ENCODE peak calls at places on chromosomes 1 and 21, in ten cellular contexts. Y, A, Z, T, O, D, Q, V, X and B are unnamed samples.

GRCh38 chr1:228100822-228101613 is 2.1 kb downstream of the C1orf35 start:
- DNase-seq in A (no peak), T (no peak), D (no peak), O (no peak), Z (no peak), Y (no peak), V (no peak), X (no peak), Q (no peak), B (no peak)

GRCh38 chr1:166950156-166950555 is 25.2 kb downstream of the ILDR2 start:
- DNase-seq in Z (no peak), D (no peak), O (no peak), A (no peak), Q (no peak), Y (no peak), V (no peak), T (no peak), X (no peak), B (no peak)

GRCh38 chr21:46115441-46116188 is 17.7 kb downstream of the COL6A2 start:
- DNase-seq in T (peak), Z (no peak), O (no peak), D (no peak), A (peak), Y (no peak), Q (no peak), V (no peak), X (no peak), B (no peak)

GRCh38 chr1:71357708-71358107 is 276.9 kb upstream of the ZRANB2 start:
- DNase-seq in T (no peak), X (no peak), Y (no peak), Q (no peak), O (no peak), A (no peak), V (no peak), Z (no peak), D (no peak), B (no peak)

GRCh38 chr1:86429830-86430229 is 5.9 kb downstream of the CLCA2 start:
- DNase-seq in Y (peak), Z (peak), O (no peak), V (peak), Q (peak), X (peak), T (no peak), A (peak), D (peak), B (peak)

GRCh38 chr1:204415351-204415750 is 3.7 kb upstream of the PPP1R15B start:
- DNase-seq in D (no peak), T (no peak), O (no peak), Z (no peak), A (no peak), Q (no peak), V (no peak), X (no peak), Y (no peak), B (no peak)

GRCh38 chr1:208497866-208498541 is 253.8 kb upstream of the PLXNA2 start:
- DNase-seq in X (no peak), V (no peak), D (no peak), Y (no peak), O (no peak), T (no peak), Q (no peak), A (no peak), Z (no peak), B (no peak)

GRCh38 chr1:10724948-10725852 is 71.2 kb downstream of the CASZ1 start:
- DNase-seq in O (no peak), D (peak), X (peak), Z (no peak), A (no peak), Q (peak), T (peak), Y (no peak), V (no peak), B (peak)

GRCh38 chr1:107593436-107594209 is 371.4 kb downstream of the VAV3 start:
- DNase-seq in A (no peak), Y (no peak), X (no peak), O (no peak), T (no peak), D (peak), Z (no peak), V (peak), Q (no peak), B (no peak)

GRCh38 chr1:226584164-226584563 is 35.6 kb downstream of the STUM start:
- DNase-seq in V (no peak), X (no peak), D (no peak), O (no peak), T (no peak), Q (no peak), Z (no peak), A (no peak), Y (no peak), B (no peak)

GRCh38 chr1:83839566-83840173 is 159.3 kb downstream of the TTLL7 start:
- DNase-seq in A (no peak), O (no peak), D (peak), Z (no peak), V (no peak), T (no peak), X (peak), Q (no peak), Y (no peak), B (peak)

GRCh38 chr1:30763654-30764248 is 6.2 kb upstream of the LAPTM5 start:
- DNase-seq in D (peak), X (peak), V (no peak), Q (no peak), Z (no peak), A (peak), Y (peak), T (no peak), O (no peak), B (peak)

GRCh38 chr1:242467556-242468145 is 56.8 kb downstream of the PLD5 start:
- DNase-seq in V (peak), O (peak), Y (peak), Q (no peak), Z (peak), T (peak), D (peak), X (peak), A (peak), B (peak)

GRCh38 chr1:100347009-100347966 is 5.0 kb upstream of the CDC14A start:
- DNase-seq in Z (no peak), Q (no peak), V (no peak), A (no peak), D (peak), Y (peak), T (no peak), O (no peak), X (no peak), B (peak)

GRCh38 chr1:50915621-50916020 is 44.4 kb downstream of the FAF1 start:
- DNase-seq in Z (no peak), A (no peak), Q (no peak), V (no peak), O (no peak), D (no peak), Y (no peak), X (no peak), T (no peak), B (no peak)

GRCh38 chr1:172468296-172468695 is 24.4 kb upstream of the PIGC start:
- DNase-seq in D (no peak), Y (no peak), V (no peak), Z (no peak), O (no peak), A (no peak), Q (no peak), T (no peak), X (no peak), B (no peak)

GRCh38 chr1:150548632-150549495 is at the start of gene ADAMTSL4:
- DNase-seq in O (peak), X (peak), Q (no peak), A (peak), Y (peak), T (peak), Z (no peak), D (peak), V (peak), B (peak)

GRCh38 chr1:68490046-68490651 is 6.7 kb downstream of the DEPDC1 start:
- DNase-seq in T (no peak), A (no peak), Z (peak), Q (no peak), X (no peak), D (no peak), V (no peak), O (no peak), Y (no peak), B (no peak)

GRCh38 chr1:94807742-94808491 is 12.2 kb upstream of the SLC44A3 start:
- DNase-seq in T (peak), A (peak), V (no peak), X (peak), Q (no peak), D (peak), Z (no peak), O (no peak), Y (peak), B (peak)

GRCh38 chr1:1013105-1013921 is at the start of gene ISG15:
- DNase-seq in D (peak), A (peak), Z (no peak), X (peak), O (peak), Q (peak), Y (peak), T (peak), V (peak), B (peak)
- TF ChIP-seq CTCF in D (no peak), A (no peak), Z (no peak), X (no peak), O (no peak), Q (no peak), Y (peak), T (no peak), V (no peak), B (no peak)

DNA sequence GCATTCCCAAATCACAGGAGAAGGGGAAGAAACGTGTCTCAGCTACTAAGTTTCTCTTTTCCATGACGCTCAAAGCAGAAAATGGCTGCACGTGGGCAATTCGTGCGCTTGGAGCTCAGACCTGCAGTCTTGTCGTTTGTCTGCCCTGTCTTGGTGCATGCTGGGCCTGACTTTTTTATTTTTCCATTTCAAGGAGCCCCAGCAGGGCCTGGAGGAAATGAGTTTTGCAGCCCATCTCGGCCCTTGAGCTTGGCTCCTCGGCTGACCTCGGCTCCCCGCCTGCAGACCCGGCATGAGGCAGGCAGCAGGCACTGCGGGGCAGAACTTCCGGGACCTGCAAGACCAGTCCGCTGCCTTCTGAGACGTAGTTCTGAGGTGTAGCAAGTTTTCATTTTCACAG is 25.6 kb downstream of the ERG start:
- DNase-seq in Z (no peak), T (no peak), A (no peak), X (no peak), O (no peak), D (no peak), V (no peak), Y (no peak), Q (no peak), B (no peak)
- H3K4me3 ChIP-seq in Z (no peak), T (no peak), A (no peak), X (no peak), O (no peak), D (no peak), V (no peak), Y (no peak), Q (no peak), B (no peak)

GRCh38 chr1:155052412-155053400 is 1.6 kb downstream of the ADAM15 start:
- DNase-seq in Z (no peak), D (no peak), Q (no peak), O (no peak), X (peak), Y (no peak), T (no peak), A (peak), V (peak), B (no peak)
- TF ChIP-seq CTCF in Z (peak), D (no peak), Q (peak), O (peak), X (peak), Y (peak), T (peak), A (no peak), V (peak), B (no peak)

GRCh38 chr1:156086256-156086662 is 4.0 kb upstream of the MEX3A start:
- DNase-seq in Y (peak), D (peak), O (peak), X (peak), Q (peak), Z (no peak), A (peak), V (no peak), T (no peak), B (peak)

GRCh38 chr1:156080598-156081173 is 1.6 kb downstream of the MEX3A start:
- DNase-seq in X (no peak), D (no peak), T (no peak), Y (no peak), O (no peak), Z (no peak), V (no peak), Q (no peak), A (no peak), B (no peak)

GRCh38 chr1:156082111-156083091 is at the start of gene MEX3A:
- DNase-seq in X (peak), Y (peak), Q (peak), A (peak), Z (no peak), O (peak), T (peak), V (peak), D (peak), B (peak)

GRCh38 chr1:156081174-156082110 is 823 bp downstream of the MEX3A start:
- DNase-seq in O (peak), Z (no peak), X (peak), D (no peak), A (no peak), T (no peak), Q (no peak), Y (no peak), V (no peak), B (no peak)

DNA sequence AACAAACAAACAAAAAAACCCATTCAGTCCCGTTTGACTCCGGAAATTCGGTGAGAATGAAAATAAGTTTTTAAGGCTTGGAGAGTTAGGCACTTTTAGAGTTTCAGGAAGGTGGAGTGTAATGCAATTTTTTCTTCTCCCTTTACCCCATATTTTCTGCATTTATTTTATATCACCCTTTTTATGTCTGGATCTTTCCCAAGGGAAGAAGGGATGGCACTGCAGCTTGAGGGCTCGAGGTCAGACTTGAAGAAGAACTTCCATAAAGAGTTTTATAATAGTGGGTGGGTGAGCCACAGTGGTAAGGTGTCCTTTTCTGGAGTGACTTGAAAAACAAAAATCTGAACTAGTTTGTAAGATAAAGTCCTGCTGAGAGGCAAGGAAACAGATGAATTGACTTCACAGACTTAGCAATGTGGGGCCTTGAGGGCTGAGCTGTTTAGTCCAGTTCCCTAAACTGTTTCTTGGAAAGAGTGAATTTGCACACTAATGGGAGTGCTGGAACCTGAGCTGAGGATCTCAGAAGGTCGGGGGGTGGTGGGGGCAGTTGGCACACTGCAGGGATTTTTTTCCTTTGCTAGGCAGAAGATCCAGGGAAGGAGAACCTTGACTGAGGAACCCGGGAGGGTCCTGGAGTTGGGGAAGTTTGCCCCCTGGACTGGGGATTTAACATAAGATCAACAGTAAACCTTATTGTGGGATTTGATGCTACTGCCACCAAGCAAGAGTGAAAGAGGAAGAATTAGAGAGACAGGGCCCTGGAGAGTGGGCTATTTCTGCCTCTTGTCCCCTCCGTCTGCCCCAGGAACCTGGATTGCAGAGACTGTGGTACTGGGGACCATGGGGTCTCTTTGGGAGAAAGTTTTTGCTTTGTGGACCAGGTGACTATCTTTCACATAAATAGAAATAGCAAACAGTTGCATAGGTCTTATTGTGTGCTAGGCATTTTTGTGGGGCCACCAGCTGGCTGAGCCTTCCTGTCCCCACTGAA is 1.8 kb upstream of the MEX3A start:
- DNase-seq in X (no peak), O (no peak), Z (no peak), Y (no peak), V (no peak), D (no peak), T (no peak), Q (no peak), A (no peak), B (no peak)
- H3K4me3 ChIP-seq in X (peak), O (peak), Z (no peak), Y (no peak), V (no peak), D (no peak), T (peak), Q (peak), A (no peak), B (no peak)

GRCh38 chr1:192512426-192513125 is 63.0 kb upstream of the RGS1 start:
- DNase-seq in V (no peak), T (no peak), Z (no peak), X (no peak), O (no peak), Q (no peak), D (no peak), Y (no peak), A (peak), B (no peak)

DNA sequence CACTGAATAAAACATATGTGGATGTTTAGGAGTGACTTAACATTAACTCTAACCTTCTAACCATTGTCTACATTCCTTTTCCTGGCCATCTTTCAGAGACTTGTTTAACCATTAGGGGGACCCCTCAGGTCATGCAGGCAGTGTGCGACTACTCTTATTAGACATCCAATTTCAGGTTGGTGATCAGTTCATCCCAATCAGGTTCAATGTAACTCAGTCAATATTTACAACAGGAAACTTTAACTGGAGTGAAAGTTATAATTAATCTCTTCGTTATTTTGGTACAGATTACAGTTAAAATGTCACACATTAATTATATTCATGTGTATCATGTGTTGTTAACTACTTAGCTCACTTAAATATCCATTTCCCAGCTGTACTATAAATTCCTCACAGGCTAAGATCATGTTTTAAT is 68.8 kb upstream of the RGS1 start:
- DNase-seq in X (peak), A (no peak), D (peak), Z (no peak), O (peak), V (peak), Y (no peak), Q (no peak), T (no peak), B (peak)
- TF ChIP-seq CTCF in X (peak), A (no peak), D (peak), Z (no peak), O (peak), V (peak), Y (peak), Q (no peak), T (peak), B (peak)

GRCh38 chr1:43711049-43711448 is 3.7 kb downstream of the ST3GAL3 start:
- DNase-seq in A (no peak), X (peak), Y (peak), Q (no peak), V (no peak), Z (peak), T (no peak), O (no peak), D (peak), B (peak)
- H3K4me3 ChIP-seq in A (no peak), X (no peak), Y (no peak), Q (no peak), V (no peak), Z (no peak), T (no peak), O (no peak), D (no peak), B (no peak)

DNA sequence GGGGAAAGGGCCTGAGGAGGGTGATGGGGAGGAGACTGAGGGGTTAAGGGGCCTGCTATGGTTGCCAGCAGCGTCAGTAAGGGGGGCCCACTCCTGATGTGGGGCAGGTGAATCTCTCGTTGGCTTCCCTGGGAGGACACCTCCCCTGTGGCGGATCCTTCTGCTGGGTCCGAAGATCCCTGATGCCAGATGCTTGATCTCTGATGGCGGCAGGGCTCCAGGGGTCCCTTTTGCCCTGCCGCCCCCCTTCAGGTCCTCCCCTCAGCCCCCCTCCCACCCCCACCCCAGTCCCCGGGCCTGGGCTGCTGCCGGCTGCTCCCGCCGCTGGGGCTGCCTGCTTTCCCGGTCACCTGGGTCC is 219 bp downstream of the CELF3 start:
- DNase-seq in T (no peak), X (no peak), O (no peak), Y (no peak), Z (no peak), D (no peak), Q (no peak), A (no peak), V (no peak), B (no peak)
- TF ChIP-seq CTCF in T (no peak), X (no peak), O (no peak), Y (no peak), Z (no peak), D (no peak), Q (no peak), A (no peak), V (no peak), B (no peak)

GRCh38 chr1:202010042-202011015 is at the start of gene ELF3:
- DNase-seq in A (no peak), V (peak), D (no peak), Z (no peak), Y (no peak), X (no peak), T (no peak), Q (peak), O (peak), B (no peak)
- H3K4me3 ChIP-seq in A (no peak), V (no peak), D (no peak), Z (no peak), Y (no peak), X (no peak), T (no peak), Q (peak), O (peak), B (no peak)

GRCh38 chr1:213569816-213570150 is 418.0 kb upstream of the PROX1 start:
- DNase-seq in D (no peak), Z (no peak), X (no peak), A (no peak), V (no peak), Y (no peak), O (no peak), T (no peak), Q (no peak), B (no peak)

GRCh38 chr1:213568929-213569815 is 418.6 kb upstream of the PROX1 start:
- DNase-seq in O (no peak), X (no peak), D (no peak), A (no peak), V (no peak), Y (no peak), T (no peak), Q (no peak), Z (no peak), B (no peak)

GRCh38 chr1:213560226-213560625 is 427.5 kb upstream of the PROX1 start:
- DNase-seq in T (no peak), O (no peak), A (no peak), V (no peak), X (no peak), Q (no peak), D (no peak), Y (no peak), Z (no peak), B (no peak)

GRCh38 chr1:213561870-213562269 is 425.9 kb upstream of the PROX1 start:
- DNase-seq in D (no peak), A (no peak), Z (no peak), V (no peak), O (no peak), Q (no peak), X (no peak), T (no peak), Y (no peak), B (no peak)

DNA sequence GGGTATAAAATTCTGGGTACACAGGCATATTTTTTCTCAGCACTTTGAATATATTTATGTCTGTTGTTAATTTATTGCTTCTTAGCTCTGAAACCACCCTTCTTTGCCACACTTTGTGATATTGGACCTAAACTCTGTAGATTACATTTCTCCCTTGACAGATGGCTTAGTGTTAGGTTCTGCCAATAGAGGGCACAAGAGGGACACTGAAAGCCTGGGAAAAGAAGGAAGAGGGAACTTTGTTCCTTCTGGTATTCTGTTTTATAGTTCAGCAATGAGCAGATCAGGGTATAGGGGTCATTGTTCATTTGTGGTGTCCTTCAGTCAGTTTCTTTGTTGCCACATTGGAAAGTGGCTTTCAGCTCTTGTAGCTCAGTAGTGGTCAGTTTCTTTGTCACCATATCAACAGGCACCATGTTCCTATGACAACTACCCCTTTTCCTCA is 423.5 kb upstream of the PROX1 start:
- DNase-seq in X (no peak), D (no peak), A (no peak), T (peak), Q (no peak), Z (no peak), V (peak), Y (no peak), O (peak), B (no peak)
- TF ChIP-seq CTCF in X (no peak), D (no peak), A (peak), T (peak), Q (no peak), Z (peak), V (peak), Y (peak), O (no peak), B (no peak)